ENCODE peak calls at places on chromosomes 16 and 17, in five cellular contexts. One of them, this sample, is unnamed.

GRCh38 chr16:76749780-76750375 is 441.1 kb upstream of the MON1B start:
- DNase-seq in kidney tubule cell: no peak
- DNase-seq in epithelial cell of esophagus: no peak
- DNase-seq in kidney glomerular epithelial cell: no peak
- DNase-seq in activated CD8-positive, alpha-beta T cell treated with anti-CD3 and anti-CD28 coated beads, Interleukin-2, amount 10 ng/mL, durations not matched to agents 7 days and 5 days: no peak
- DNase-seq in this sample: no peak

GRCh38 chr16:1993731-1994131 is 4.0 kb downstream of the SYNGR3 start:
- DNase-seq in kidney tubule cell: peak
- DNase-seq in epithelial cell of esophagus: peak
- DNase-seq in kidney glomerular epithelial cell: peak
- DNase-seq in activated CD8-positive, alpha-beta T cell treated with anti-CD3 and anti-CD28 coated beads, Interleukin-2, amount 10 ng/mL, durations not matched to agents 7 days and 5 days: no peak
- DNase-seq in this sample: no peak

GRCh38 chr16:3950343-3951193 is 70.1 kb upstream of the CREBBP start:
- DNase-seq in kidney tubule cell: peak
- DNase-seq in epithelial cell of esophagus: peak
- DNase-seq in kidney glomerular epithelial cell: peak
- DNase-seq in activated CD8-positive, alpha-beta T cell treated with anti-CD3 and anti-CD28 coated beads, Interleukin-2, amount 10 ng/mL, durations not matched to agents 7 days and 5 days: no peak
- DNase-seq in this sample: no peak

GRCh38 chr17:38667099-38667786 is 7.5 kb downstream of the EPOP start:
- DNase-seq in kidney tubule cell: peak
- DNase-seq in epithelial cell of esophagus: peak
- DNase-seq in kidney glomerular epithelial cell: peak
- DNase-seq in activated CD8-positive, alpha-beta T cell treated with anti-CD3 and anti-CD28 coated beads, Interleukin-2, amount 10 ng/mL, durations not matched to agents 7 days and 5 days: peak
- DNase-seq in this sample: peak

GRCh38 chr16:70254095-70254964 is 2.6 kb upstream of the EXOSC6 start:
- DNase-seq in kidney tubule cell: no peak
- DNase-seq in epithelial cell of esophagus: no peak
- DNase-seq in kidney glomerular epithelial cell: no peak
- DNase-seq in activated CD8-positive, alpha-beta T cell treated with anti-CD3 and anti-CD28 coated beads, Interleukin-2, amount 10 ng/mL, durations not matched to agents 7 days and 5 days: no peak
- DNase-seq in this sample: no peak

GRCh38 chr16:21301168-21301894 is 23.2 kb upstream of the CRYM start:
- DNase-seq in kidney tubule cell: peak
- DNase-seq in epithelial cell of esophagus: peak
- DNase-seq in kidney glomerular epithelial cell: peak
- DNase-seq in activated CD8-positive, alpha-beta T cell treated with anti-CD3 and anti-CD28 coated beads, Interleukin-2, amount 10 ng/mL, durations not matched to agents 7 days and 5 days: peak
- DNase-seq in this sample: peak

GRCh38 chr16:10661737-10662136 is 33.0 kb downstream of the TEKT5 start:
- DNase-seq in kidney tubule cell: no peak
- DNase-seq in epithelial cell of esophagus: no peak
- DNase-seq in kidney glomerular epithelial cell: no peak
- DNase-seq in activated CD8-positive, alpha-beta T cell treated with anti-CD3 and anti-CD28 coated beads, Interleukin-2, amount 10 ng/mL, durations not matched to agents 7 days and 5 days: no peak
- DNase-seq in this sample: no peak

GRCh38 chr17:60577147-60577925 is 22.7 kb upstream of the PPM1D start:
- DNase-seq in kidney tubule cell: peak
- DNase-seq in epithelial cell of esophagus: no peak
- DNase-seq in kidney glomerular epithelial cell: peak
- DNase-seq in activated CD8-positive, alpha-beta T cell treated with anti-CD3 and anti-CD28 coated beads, Interleukin-2, amount 10 ng/mL, durations not matched to agents 7 days and 5 days: peak
- DNase-seq in this sample: no peak

GRCh38 chr16:14560523-14560922 is 69.5 kb downstream of the PARN start:
- DNase-seq in kidney tubule cell: no peak
- DNase-seq in epithelial cell of esophagus: no peak
- DNase-seq in kidney glomerular epithelial cell: no peak
- DNase-seq in activated CD8-positive, alpha-beta T cell treated with anti-CD3 and anti-CD28 coated beads, Interleukin-2, amount 10 ng/mL, durations not matched to agents 7 days and 5 days: no peak
- DNase-seq in this sample: no peak

GRCh38 chr17:43330876-43331639 is 67.7 kb upstream of the ARL4D start:
- DNase-seq in kidney tubule cell: no peak
- DNase-seq in epithelial cell of esophagus: no peak
- DNase-seq in kidney glomerular epithelial cell: no peak
- DNase-seq in activated CD8-positive, alpha-beta T cell treated with anti-CD3 and anti-CD28 coated beads, Interleukin-2, amount 10 ng/mL, durations not matched to agents 7 days and 5 days: no peak
- DNase-seq in this sample: no peak

GRCh38 chr17:30396612-30397011 is 17.9 kb downstream of the CPD start:
- DNase-seq in kidney tubule cell: no peak
- DNase-seq in epithelial cell of esophagus: no peak
- DNase-seq in kidney glomerular epithelial cell: no peak
- DNase-seq in activated CD8-positive, alpha-beta T cell treated with anti-CD3 and anti-CD28 coated beads, Interleukin-2, amount 10 ng/mL, durations not matched to agents 7 days and 5 days: no peak
- DNase-seq in this sample: no peak

GRCh38 chr17:50834786-50835562 is 412 bp upstream of the WFIKKN2 start:
- DNase-seq in kidney tubule cell: peak
- DNase-seq in epithelial cell of esophagus: no peak
- DNase-seq in kidney glomerular epithelial cell: peak
- DNase-seq in activated CD8-positive, alpha-beta T cell treated with anti-CD3 and anti-CD28 coated beads, Interleukin-2, amount 10 ng/mL, durations not matched to agents 7 days and 5 days: no peak
- DNase-seq in this sample: peak

GRCh38 chr16:75203106-75203505 is 3.9 kb downstream of the CTRB2 start:
- DNase-seq in kidney tubule cell: no peak
- DNase-seq in epithelial cell of esophagus: no peak
- DNase-seq in kidney glomerular epithelial cell: no peak
- DNase-seq in activated CD8-positive, alpha-beta T cell treated with anti-CD3 and anti-CD28 coated beads, Interleukin-2, amount 10 ng/mL, durations not matched to agents 7 days and 5 days: no peak
- DNase-seq in this sample: no peak

GRCh38 chr16:68259007-68259406 is 5.3 kb upstream of the SLC7A6 start:
- DNase-seq in kidney tubule cell: no peak
- DNase-seq in epithelial cell of esophagus: no peak
- DNase-seq in kidney glomerular epithelial cell: no peak
- DNase-seq in activated CD8-positive, alpha-beta T cell treated with anti-CD3 and anti-CD28 coated beads, Interleukin-2, amount 10 ng/mL, durations not matched to agents 7 days and 5 days: no peak
- DNase-seq in this sample: no peak

GRCh38 chr17:48483471-48484131 is 47.2 kb downstream of the HOXB1 start:
- DNase-seq in kidney tubule cell: peak
- DNase-seq in epithelial cell of esophagus: peak
- DNase-seq in kidney glomerular epithelial cell: peak
- DNase-seq in activated CD8-positive, alpha-beta T cell treated with anti-CD3 and anti-CD28 coated beads, Interleukin-2, amount 10 ng/mL, durations not matched to agents 7 days and 5 days: peak
- DNase-seq in this sample: no peak

GRCh38 chr17:34730816-34731215 is 151.4 kb downstream of the TMEM132E start:
- DNase-seq in kidney tubule cell: no peak
- DNase-seq in epithelial cell of esophagus: no peak
- DNase-seq in kidney glomerular epithelial cell: no peak
- DNase-seq in activated CD8-positive, alpha-beta T cell treated with anti-CD3 and anti-CD28 coated beads, Interleukin-2, amount 10 ng/mL, durations not matched to agents 7 days and 5 days: no peak
- DNase-seq in this sample: no peak

GRCh38 chr17:62819511-62820221 is 11.6 kb upstream of the MARCHF10 start:
- DNase-seq in kidney tubule cell: peak
- DNase-seq in epithelial cell of esophagus: peak
- DNase-seq in kidney glomerular epithelial cell: peak
- DNase-seq in activated CD8-positive, alpha-beta T cell treated with anti-CD3 and anti-CD28 coated beads, Interleukin-2, amount 10 ng/mL, durations not matched to agents 7 days and 5 days: no peak
- DNase-seq in this sample: peak

This sample was measured in nephron progenitor cell.